ENCODE peak calls at places on chromosomes 12 and 14, in seven cellular contexts. One of them, this sample, is unnamed.

GRCh38 chr12:39065455-39065854 is 160.1 kb upstream of the CPNE8 start:
- DNase-seq in cardiac muscle cell: no peak
- DNase-seq in left ventricle myocardium inferior: no peak
- DNase-seq in fibroblast of pulmonary artery: no peak
- DNase-seq in fibroblast of lung: no peak
- DNase-seq in IMR-90: no peak
- DNase-seq in choroid plexus epithelial cell: no peak
- DNase-seq in this sample: no peak

GRCh38 chr14:71165121-71165574 is 257.9 kb downstream of the PCNX1 start:
- DNase-seq in cardiac muscle cell: peak
- DNase-seq in left ventricle myocardium inferior: no peak
- DNase-seq in fibroblast of pulmonary artery: peak
- DNase-seq in fibroblast of lung: no peak
- DNase-seq in IMR-90: peak
- DNase-seq in choroid plexus epithelial cell: no peak
- DNase-seq in this sample: no peak

GRCh38 chr12:121371404-121371803 is 19.2 kb upstream of the ANAPC5 start:
- DNase-seq in cardiac muscle cell: no peak
- DNase-seq in left ventricle myocardium inferior: no peak
- DNase-seq in fibroblast of pulmonary artery: no peak
- DNase-seq in fibroblast of lung: no peak
- DNase-seq in IMR-90: no peak
- DNase-seq in choroid plexus epithelial cell: no peak
- DNase-seq in this sample: no peak

GRCh38 chr12:119780786-119781434 is 96.2 kb downstream of the CIT start:
- DNase-seq in cardiac muscle cell: peak
- DNase-seq in left ventricle myocardium inferior: no peak
- DNase-seq in fibroblast of pulmonary artery: peak
- DNase-seq in fibroblast of lung: peak
- DNase-seq in IMR-90: peak
- DNase-seq in choroid plexus epithelial cell: peak
- DNase-seq in this sample: no peak

GRCh38 chr12:6080149-6081045 is 44.1 kb downstream of the VWF start:
- DNase-seq in cardiac muscle cell: no peak
- DNase-seq in left ventricle myocardium inferior: no peak
- DNase-seq in fibroblast of pulmonary artery: no peak
- DNase-seq in fibroblast of lung: no peak
- DNase-seq in IMR-90: no peak
- DNase-seq in choroid plexus epithelial cell: no peak
- DNase-seq in this sample: no peak

GRCh38 chr14:101963611-101964296 is 619 bp upstream of the DYNC1H1 start:
- DNase-seq in cardiac muscle cell: no peak
- DNase-seq in left ventricle myocardium inferior: no peak
- DNase-seq in fibroblast of pulmonary artery: no peak
- DNase-seq in fibroblast of lung: no peak
- DNase-seq in IMR-90: no peak
- DNase-seq in choroid plexus epithelial cell: no peak
- DNase-seq in this sample: no peak

GRCh38 chr12:125271850-125272249 is 206.6 kb downstream of the AACS start:
- DNase-seq in cardiac muscle cell: no peak
- DNase-seq in left ventricle myocardium inferior: no peak
- DNase-seq in fibroblast of pulmonary artery: no peak
- DNase-seq in fibroblast of lung: no peak
- DNase-seq in IMR-90: no peak
- DNase-seq in choroid plexus epithelial cell: no peak
- DNase-seq in this sample: no peak

GRCh38 chr12:66823857-66824570 is 145.1 kb upstream of the GRIP1 start:
- DNase-seq in cardiac muscle cell: peak
- DNase-seq in left ventricle myocardium inferior: no peak
- DNase-seq in fibroblast of pulmonary artery: no peak
- DNase-seq in fibroblast of lung: no peak
- DNase-seq in IMR-90: no peak
- DNase-seq in choroid plexus epithelial cell: peak
- DNase-seq in this sample: no peak

GRCh38 chr12:59086124-59086523 is 165.8 kb upstream of the LRIG3 start:
- DNase-seq in cardiac muscle cell: no peak
- DNase-seq in left ventricle myocardium inferior: no peak
- DNase-seq in fibroblast of pulmonary artery: no peak
- DNase-seq in fibroblast of lung: no peak
- DNase-seq in IMR-90: no peak
- DNase-seq in choroid plexus epithelial cell: no peak
- DNase-seq in this sample: no peak

GRCh38 chr12:70648191-70648590 is 11.0 kb upstream of the PTPRB start:
- DNase-seq in cardiac muscle cell: no peak
- DNase-seq in left ventricle myocardium inferior: no peak
- DNase-seq in fibroblast of pulmonary artery: peak
- DNase-seq in fibroblast of lung: no peak
- DNase-seq in IMR-90: peak
- DNase-seq in choroid plexus epithelial cell: peak
- DNase-seq in this sample: no peak

GRCh38 chr14:24995016-24995415 is 54.9 kb downstream of the STXBP6 start:
- DNase-seq in cardiac muscle cell: no peak
- DNase-seq in left ventricle myocardium inferior: no peak
- DNase-seq in fibroblast of pulmonary artery: no peak
- DNase-seq in fibroblast of lung: no peak
- DNase-seq in IMR-90: no peak
- DNase-seq in choroid plexus epithelial cell: no peak
- DNase-seq in this sample: no peak

GRCh38 chr14:21317433-21317832 is 37.5 kb downstream of the RPGRIP1 start:
- DNase-seq in cardiac muscle cell: peak
- DNase-seq in left ventricle myocardium inferior: no peak
- DNase-seq in fibroblast of pulmonary artery: no peak
- DNase-seq in fibroblast of lung: no peak
- DNase-seq in IMR-90: no peak
- DNase-seq in choroid plexus epithelial cell: peak
- DNase-seq in this sample: peak

GRCh38 chr12:132260721-132261120 is 68.7 kb downstream of the GALNT9 start:
- DNase-seq in cardiac muscle cell: no peak
- DNase-seq in left ventricle myocardium inferior: no peak
- DNase-seq in fibroblast of pulmonary artery: no peak
- DNase-seq in fibroblast of lung: no peak
- DNase-seq in IMR-90: no peak
- DNase-seq in choroid plexus epithelial cell: no peak
- DNase-seq in this sample: no peak

GRCh38 chr12:118999107-118999506 is 17.8 kb downstream of the SRRM4 start:
- DNase-seq in cardiac muscle cell: no peak
- DNase-seq in left ventricle myocardium inferior: peak
- DNase-seq in fibroblast of pulmonary artery: no peak
- DNase-seq in fibroblast of lung: no peak
- DNase-seq in IMR-90: no peak
- DNase-seq in choroid plexus epithelial cell: no peak
- DNase-seq in this sample: no peak

GRCh38 chr14:99769123-99769522 is 24.1 kb upstream of the EML1 start:
- DNase-seq in cardiac muscle cell: no peak
- DNase-seq in left ventricle myocardium inferior: no peak
- DNase-seq in fibroblast of pulmonary artery: no peak
- DNase-seq in fibroblast of lung: no peak
- DNase-seq in IMR-90: no peak
- DNase-seq in choroid plexus epithelial cell: no peak
- DNase-seq in this sample: no peak

GRCh38 chr12:132572106-132572505 is 38.3 kb downstream of the LRCOL1 start:
- DNase-seq in cardiac muscle cell: no peak
- DNase-seq in left ventricle myocardium inferior: no peak
- DNase-seq in fibroblast of pulmonary artery: no peak
- DNase-seq in fibroblast of lung: no peak
- DNase-seq in IMR-90: no peak
- DNase-seq in choroid plexus epithelial cell: no peak
- DNase-seq in this sample: no peak

GRCh38 chr12:49014547-49014946 is 4.0 kb downstream of the PRKAG1 start:
- DNase-seq in cardiac muscle cell: peak
- DNase-seq in left ventricle myocardium inferior: no peak
- DNase-seq in fibroblast of pulmonary artery: peak
- DNase-seq in fibroblast of lung: peak
- DNase-seq in IMR-90: peak
- DNase-seq in choroid plexus epithelial cell: peak
- DNase-seq in this sample: no peak

GRCh38 chr12:12467701-12468218 is 94.9 kb downstream of the DUSP16 start:
- DNase-seq in cardiac muscle cell: no peak
- DNase-seq in left ventricle myocardium inferior: no peak
- DNase-seq in fibroblast of pulmonary artery: no peak
- DNase-seq in fibroblast of lung: peak
- DNase-seq in IMR-90: peak
- DNase-seq in choroid plexus epithelial cell: peak
- DNase-seq in this sample: no peak

GRCh38 chr12:11662369-11662768 is 12.9 kb downstream of the ETV6 start:
- DNase-seq in cardiac muscle cell: no peak
- DNase-seq in left ventricle myocardium inferior: no peak
- DNase-seq in fibroblast of pulmonary artery: no peak
- DNase-seq in fibroblast of lung: no peak
- DNase-seq in IMR-90: no peak
- DNase-seq in choroid plexus epithelial cell: no peak
- DNase-seq in this sample: no peak

GRCh38 chr12:131552167-131552863 is 158.6 kb upstream of the SFSWAP start:
- DNase-seq in cardiac muscle cell: no peak
- DNase-seq in left ventricle myocardium inferior: no peak
- DNase-seq in fibroblast of pulmonary artery: no peak
- DNase-seq in fibroblast of lung: no peak
- DNase-seq in IMR-90: no peak
- DNase-seq in choroid plexus epithelial cell: no peak
- DNase-seq in this sample: no peak

GRCh38 chr14:76644875-76645518 is 116.3 kb upstream of the VASH1 start:
- DNase-seq in cardiac muscle cell: peak
- DNase-seq in left ventricle myocardium inferior: peak
- DNase-seq in fibroblast of pulmonary artery: peak
- DNase-seq in fibroblast of lung: peak
- DNase-seq in IMR-90: peak
- DNase-seq in choroid plexus epithelial cell: peak
- DNase-seq in this sample: peak

GRCh38 chr12:124481257-124481750 is 86.1 kb downstream of the NCOR2 start:
- DNase-seq in cardiac muscle cell: no peak
- DNase-seq in left ventricle myocardium inferior: peak
- DNase-seq in fibroblast of pulmonary artery: no peak
- DNase-seq in fibroblast of lung: no peak
- DNase-seq in IMR-90: no peak
- DNase-seq in choroid plexus epithelial cell: no peak
- DNase-seq in this sample: no peak

GRCh38 chr12:116188581-116188980 is 88.9 kb downstream of the MED13L start:
- DNase-seq in cardiac muscle cell: no peak
- DNase-seq in left ventricle myocardium inferior: no peak
- DNase-seq in fibroblast of pulmonary artery: no peak
- DNase-seq in fibroblast of lung: no peak
- DNase-seq in IMR-90: no peak
- DNase-seq in choroid plexus epithelial cell: no peak
- DNase-seq in this sample: no peak

GRCh38 chr12:81461163-81461562 is 298.0 kb downstream of the PPFIA2 start:
- DNase-seq in cardiac muscle cell: no peak
- DNase-seq in left ventricle myocardium inferior: no peak
- DNase-seq in fibroblast of pulmonary artery: no peak
- DNase-seq in fibroblast of lung: no peak
- DNase-seq in IMR-90: no peak
- DNase-seq in choroid plexus epithelial cell: no peak
- DNase-seq in this sample: peak
- TF ChIP-seq CTCF in cardiac muscle cell: peak
- TF ChIP-seq CTCF in left ventricle myocardium inferior: no peak
- TF ChIP-seq CTCF in fibroblast of pulmonary artery: peak
- TF ChIP-seq CTCF in fibroblast of lung: no peak
- TF ChIP-seq CTCF in IMR-90: no peak
- TF ChIP-seq CTCF in choroid plexus epithelial cell: peak
- TF ChIP-seq CTCF in this sample: peak

DNA sequence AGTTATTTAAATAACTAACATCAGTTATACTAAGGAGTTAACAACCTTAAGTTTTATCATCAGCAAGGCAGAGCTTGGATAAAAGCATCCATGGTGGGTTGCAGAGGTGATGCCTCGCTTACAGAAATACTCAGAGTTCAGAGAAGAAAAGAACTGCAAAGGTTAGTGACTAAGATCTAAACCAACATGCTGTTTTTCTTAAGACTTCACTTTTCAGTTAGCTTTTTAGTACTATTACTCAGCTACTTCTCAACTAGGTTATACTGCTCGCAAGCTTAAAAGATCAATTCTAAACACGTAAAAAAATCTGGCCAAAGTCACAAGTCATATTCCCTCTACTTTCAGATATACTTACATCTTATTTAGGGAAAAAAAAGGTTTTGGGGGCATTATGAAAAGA is 2.8 kb downstream of the PPP1CC start:
- DNase-seq in cardiac muscle cell: no peak
- DNase-seq in left ventricle myocardium inferior: no peak
- DNase-seq in fibroblast of pulmonary artery: no peak
- DNase-seq in fibroblast of lung: no peak
- DNase-seq in IMR-90: peak
- DNase-seq in choroid plexus epithelial cell: no peak
- DNase-seq in this sample: peak
- H3K4me3 ChIP-seq in cardiac muscle cell: peak
- H3K4me3 ChIP-seq in left ventricle myocardium inferior: peak
- H3K4me3 ChIP-seq in fibroblast of pulmonary artery: no peak
- H3K4me3 ChIP-seq in fibroblast of lung: no peak
- H3K4me3 ChIP-seq in IMR-90: no peak
- H3K4me3 ChIP-seq in choroid plexus epithelial cell: peak
- H3K4me3 ChIP-seq in this sample: peak

DNA sequence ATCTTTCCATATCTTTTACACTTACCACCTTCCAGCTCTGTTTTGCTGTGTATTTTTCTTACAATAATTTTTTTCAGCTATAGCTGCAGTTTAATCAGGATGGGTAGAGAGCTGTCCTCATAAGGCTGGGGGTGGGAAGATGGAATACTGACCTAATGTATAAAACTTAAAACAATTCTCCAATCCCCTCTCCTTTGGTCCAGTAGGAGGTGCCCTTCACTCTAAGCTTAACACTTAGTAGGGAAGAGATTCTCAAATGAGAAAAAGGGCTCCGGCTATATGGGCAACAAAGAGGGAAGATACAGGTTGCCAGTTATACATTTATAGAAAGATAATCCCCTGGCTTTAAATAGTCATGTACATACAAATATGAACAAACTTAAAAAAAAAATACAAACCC is 2.8 kb downstream of the ORMDL2 start:
- DNase-seq in cardiac muscle cell: no peak
- DNase-seq in left ventricle myocardium inferior: no peak
- DNase-seq in fibroblast of pulmonary artery: peak
- DNase-seq in fibroblast of lung: peak
- DNase-seq in IMR-90: no peak
- DNase-seq in choroid plexus epithelial cell: peak
- DNase-seq in this sample: no peak
- TF ChIP-seq CTCF in cardiac muscle cell: peak
- TF ChIP-seq CTCF in left ventricle myocardium inferior: no peak
- TF ChIP-seq CTCF in fibroblast of pulmonary artery: peak
- TF ChIP-seq CTCF in fibroblast of lung: peak
- TF ChIP-seq CTCF in IMR-90: peak
- TF ChIP-seq CTCF in choroid plexus epithelial cell: peak
- TF ChIP-seq CTCF in this sample: peak

GRCh38 chr14:32100175-32100574 is 23.1 kb downstream of the ARHGAP5 start:
- DNase-seq in cardiac muscle cell: no peak
- DNase-seq in left ventricle myocardium inferior: no peak
- DNase-seq in fibroblast of pulmonary artery: no peak
- DNase-seq in fibroblast of lung: no peak
- DNase-seq in IMR-90: no peak
- DNase-seq in choroid plexus epithelial cell: no peak
- DNase-seq in this sample: no peak

GRCh38 chr14:32104803-32105202 is 27.7 kb downstream of the ARHGAP5 start:
- DNase-seq in cardiac muscle cell: no peak
- DNase-seq in left ventricle myocardium inferior: no peak
- DNase-seq in fibroblast of pulmonary artery: peak
- DNase-seq in fibroblast of lung: no peak
- DNase-seq in IMR-90: no peak
- DNase-seq in choroid plexus epithelial cell: no peak
- DNase-seq in this sample: no peak

GRCh38 chr14:32104308-32104707 is 27.2 kb downstream of the ARHGAP5 start:
- DNase-seq in cardiac muscle cell: no peak
- DNase-seq in left ventricle myocardium inferior: no peak
- DNase-seq in fibroblast of pulmonary artery: no peak
- DNase-seq in fibroblast of lung: no peak
- DNase-seq in IMR-90: no peak
- DNase-seq in choroid plexus epithelial cell: no peak
- DNase-seq in this sample: no peak

GRCh38 chr14:32102152-32102787 is 25.2 kb downstream of the ARHGAP5 start:
- DNase-seq in cardiac muscle cell: no peak
- DNase-seq in left ventricle myocardium inferior: no peak
- DNase-seq in fibroblast of pulmonary artery: no peak
- DNase-seq in fibroblast of lung: no peak
- DNase-seq in IMR-90: no peak
- DNase-seq in choroid plexus epithelial cell: no peak
- DNase-seq in this sample: peak

GRCh38 chr14:32102968-32103367 is 25.9 kb downstream of the ARHGAP5 start:
- DNase-seq in cardiac muscle cell: no peak
- DNase-seq in left ventricle myocardium inferior: no peak
- DNase-seq in fibroblast of pulmonary artery: no peak
- DNase-seq in fibroblast of lung: no peak
- DNase-seq in IMR-90: no peak
- DNase-seq in choroid plexus epithelial cell: no peak
- DNase-seq in this sample: no peak
- H3K4me3 ChIP-seq in cardiac muscle cell: no peak
- H3K4me3 ChIP-seq in left ventricle myocardium inferior: no peak
- H3K4me3 ChIP-seq in fibroblast of pulmonary artery: no peak
- H3K4me3 ChIP-seq in fibroblast of lung: no peak
- H3K4me3 ChIP-seq in IMR-90: no peak
- H3K4me3 ChIP-seq in choroid plexus epithelial cell: no peak
- H3K4me3 ChIP-seq in this sample: no peak